ENCODE peak calls at places on chromosomes 7 and 10, in four cellular contexts. G, S, Y and W are unnamed samples.

GRCh38 chr10:28970231-28970630 is 292.9 kb downstream of the BAMBI start:
- DNase-seq in Y (no peak), G (no peak), S (no peak), W (no peak)

GRCh38 chr7:43721193-43721806 is 8.0 kb downstream of the COA1 start:
- DNase-seq in Y (peak; percentile 39), S (peak; percentile 20), G (no peak), W (peak; percentile 48)

GRCh38 chr10:15324611-15325010 is 46.5 kb downstream of the FAM171A1 start:
- DNase-seq in S (no peak), Y (no peak), G (no peak), W (no peak)

GRCh38 chr7:139242741-139243281 is 11.8 kb downstream of the UBN2 start:
- DNase-seq in Y (no peak), S (peak; percentile 27), G (no peak), W (no peak)

GRCh38 chr7:44087914-44088838 is 5.8 kb upstream of the POLM start:
- DNase-seq in G (no peak), S (no peak), Y (no peak), W (no peak)

GRCh38 chr10:6593140-6593740 is 13.2 kb upstream of the PRKCQ start:
- DNase-seq in G (no peak), S (no peak), Y (no peak), W (no peak)

GRCh38 chr7:50449881-50450690 is at the start of gene FIGNL1:
- DNase-seq in S (peak; percentile 85), Y (peak; percentile 61), G (peak; percentile 65), W (peak; percentile 82)

GRCh38 chr10:110840225-110840922 is 31.4 kb upstream of the PDCD4 start:
- DNase-seq in Y (peak; percentile 76), G (no peak), S (no peak), W (peak; percentile 41)

GRCh38 chr7:2231992-2232765 is 566 bp downstream of the MAD1L1 start:
- DNase-seq in Y (peak; percentile 47), G (peak; percentile 32), S (peak; percentile 82), W (no peak)

GRCh38 chr10:71087622-71088021 is 124.7 kb upstream of the UNC5B start:
- DNase-seq in Y (no peak), G (no peak), S (peak; percentile 3), W (no peak)

GRCh38 chr10:14322531-14322930 is 8.2 kb downstream of the FRMD4A start:
- DNase-seq in G (no peak), S (no peak), Y (no peak), W (no peak)

GRCh38 chr10:60607409-60607808 is 170.9 kb upstream of the CDK1 start:
- DNase-seq in S (no peak), Y (no peak), G (no peak), W (no peak)

GRCh38 chr10:61842755-61843497 is 58.6 kb upstream of the ARID5B start:
- DNase-seq in S (no peak), G (no peak), Y (no peak), W (no peak)

GRCh38 chr7:18425873-18426520 is 69.6 kb upstream of the HDAC9 start:
- DNase-seq in S (no peak), G (no peak), Y (no peak), W (no peak)
- TF ChIP-seq NR3C1 in S (no peak), G (no peak), Y (no peak), W (no peak)

DNA sequence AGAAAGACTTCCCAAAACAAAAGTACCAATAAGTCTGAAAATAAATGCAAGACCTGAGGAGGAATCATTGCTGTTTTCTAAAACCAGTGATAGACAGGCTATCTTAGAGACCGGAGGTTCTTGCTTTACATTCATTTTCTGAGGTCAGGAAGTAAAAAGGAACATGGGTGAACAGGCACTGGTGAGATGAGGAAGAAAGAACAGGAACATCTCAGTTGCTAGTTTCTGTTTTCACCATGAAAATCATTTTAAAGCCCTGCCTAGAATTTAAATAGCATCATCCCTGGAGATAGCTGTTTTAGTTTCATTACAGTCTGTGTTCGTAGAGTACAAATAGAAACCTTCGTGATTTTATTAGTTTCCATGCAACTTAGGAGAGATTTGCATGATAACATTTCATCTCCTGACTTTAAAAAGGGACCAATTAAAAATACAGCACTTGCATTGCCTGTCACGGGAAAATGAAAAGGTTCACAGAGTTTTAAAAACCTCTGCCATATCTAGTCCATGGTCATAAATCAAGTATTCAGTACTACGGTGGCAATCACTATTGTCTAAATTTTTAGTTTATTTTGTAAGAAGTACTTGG is 14.7 kb downstream of the KCNMA1 start:
- DNase-seq in G (no peak), Y (no peak), S (no peak), W (no peak)
- TF ChIP-seq NR3C1 in G (no peak), Y (no peak), S (no peak), W (no peak)

GRCh38 chr7:91142743-91143142 is 121.5 kb upstream of the FZD1 start:
- DNase-seq in S (no peak), G (no peak), Y (no peak), W (no peak)

GRCh38 chr7:91140286-91140685 is 123.9 kb upstream of the FZD1 start:
- DNase-seq in Y (no peak), S (no peak), G (no peak), W (no peak)

GRCh38 chr7:91137447-91137846 is 126.8 kb upstream of the FZD1 start:
- DNase-seq in G (no peak), S (no peak), Y (no peak), W (no peak)

GRCh38 chr7:91137969-91138368 is 126.3 kb upstream of the FZD1 start:
- DNase-seq in Y (no peak), S (no peak), G (no peak), W (no peak)

DNA sequence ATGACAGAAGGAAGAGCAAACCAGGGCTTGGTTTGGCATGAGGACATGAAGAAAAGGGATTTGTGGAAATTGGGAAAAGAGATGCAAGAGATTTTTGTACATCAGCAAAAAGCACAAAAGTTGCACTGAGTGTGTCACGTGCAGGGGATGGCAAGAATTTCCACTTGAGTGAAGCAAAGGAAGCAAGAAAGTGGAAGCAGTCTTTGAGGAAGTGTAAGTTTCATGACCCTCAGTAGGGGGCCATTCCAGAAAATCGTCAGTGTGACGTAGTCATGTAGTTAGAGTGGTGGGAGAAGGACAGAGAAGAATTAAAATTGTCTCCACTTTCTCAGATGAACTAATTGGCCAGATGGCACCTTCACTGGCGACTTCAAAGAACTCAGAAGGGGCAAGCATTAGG is 123.3 kb upstream of the FZD1 start:
- DNase-seq in G (no peak), S (no peak), Y (no peak), W (no peak)
- TF ChIP-seq NR3C1 in G (no peak), S (no peak), Y (no peak), W (no peak)

DNA sequence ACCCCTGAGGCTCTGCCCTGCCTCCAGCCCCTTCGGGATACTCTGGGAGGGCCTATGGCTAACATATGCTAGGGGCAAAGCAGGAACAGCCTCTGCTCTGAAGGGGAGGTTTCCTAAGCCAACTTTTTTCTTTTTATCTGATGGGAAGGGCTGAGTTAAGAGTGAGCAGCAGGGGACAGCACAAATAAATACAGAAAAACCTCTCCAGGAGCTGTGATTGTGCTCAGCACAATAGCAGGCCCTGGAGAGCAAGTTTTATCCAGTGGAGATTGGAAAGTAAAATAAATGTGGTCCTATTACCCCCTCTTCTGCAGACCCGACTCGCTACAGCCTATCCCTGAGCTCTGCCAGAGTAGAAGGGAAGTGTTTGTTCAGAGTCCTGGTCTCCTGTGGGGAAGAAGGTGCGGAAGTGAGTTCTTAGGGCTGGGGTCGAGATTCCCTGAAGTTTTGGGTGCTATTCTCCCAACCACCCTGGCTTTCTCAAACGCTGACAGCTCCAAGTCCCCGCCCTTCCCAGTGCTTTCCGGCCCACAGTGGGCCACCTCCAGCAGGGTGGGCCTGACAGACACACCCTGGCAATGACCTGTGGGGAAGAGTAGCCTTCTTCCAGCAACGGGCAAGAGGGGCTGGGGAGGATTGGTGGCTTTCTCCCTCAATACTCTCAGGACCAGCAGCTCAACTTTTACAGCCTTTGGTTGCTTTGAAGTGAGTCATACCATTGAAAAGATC is 23.0 kb upstream of the AFAP1L2 start:
- DNase-seq in Y (no peak), G (no peak), S (no peak), W (no peak)
- TF ChIP-seq NR3C1 in Y (no peak), G (no peak), S (no peak), W (no peak)